ENCODE peak calls at places on chromosomes 2 and 18, in six cellular contexts. T, N, H, P, C and W are unnamed samples. For H3K27me3, the result is how much of the 10 kb centered on the place peaks cover.

GRCh38 chr2:182970486-182970885 is 67.8 kb downstream of the NCKAP1 start:
- DNase-seq in P (no peak), N (no peak), T (no peak), H (no peak), C (no peak), W (no peak)

GRCh38 chr2:9373047-9373446 is 50.3 kb downstream of the ITGB1BP1 start:
- DNase-seq in N (no peak), T (no peak), C (no peak), P (no peak), H (no peak), W (no peak)

GRCh38 chr18:75207298-75208054 is 1.5 kb downstream of the PTGR3 start:
- DNase-seq in P (no peak), C (no peak), T (peak), N (peak), H (no peak), W (no peak)

GRCh38 chr18:21191596-21192307 is 50.3 kb upstream of the GREB1L start:
- DNase-seq in C (peak), H (no peak), T (peak), N (peak), P (peak), W (no peak)

GRCh38 chr18:79881695-79882094 is 69.8 kb downstream of the SLC66A2 start:
- DNase-seq in H (no peak), P (no peak), T (no peak), N (no peak), C (no peak), W (no peak)

GRCh38 chr2:1455466-1455865 is 42.2 kb downstream of the TPO start:
- DNase-seq in H (no peak), P (no peak), C (no peak), N (no peak), T (no peak), W (no peak)

GRCh38 chr18:75290737-75291358 is 80.3 kb downstream of the TSHZ1 start:
- DNase-seq in T (no peak), P (no peak), H (no peak), N (no peak), C (no peak), W (no peak)

GRCh38 chr2:168086805-168087204 is 160.6 kb downstream of the STK39 start:
- DNase-seq in P (no peak), H (no peak), T (no peak), C (no peak), N (no peak), W (no peak)

GRCh38 chr2:162111958-162112850 is 38.2 kb upstream of the DPP4 start:
- DNase-seq in N (no peak), P (no peak), T (no peak), C (no peak), H (no peak), W (no peak)

GRCh38 chr2:184599054-184599874 is 935 bp downstream of the ZNF804A start:
- DNase-seq in N (peak), T (peak), P (no peak), C (no peak), H (no peak), W (no peak)

GRCh38 chr2:40400336-40400953 is 51.4 kb downstream of the SLC8A1 start:
- DNase-seq in H (no peak), T (no peak), N (no peak), C (no peak), P (no peak), W (no peak)

GRCh38 chr2:6418316-6418715 is 447.4 kb downstream of the CMPK2 start:
- DNase-seq in T (no peak), N (no peak), P (no peak), C (no peak), H (no peak), W (no peak)

GRCh38 chr2:171272039-171272438 is 111.3 kb upstream of the TLK1 start:
- DNase-seq in N (peak), H (no peak), P (no peak), T (peak), C (peak), W (no peak)

GRCh38 chr18:3207565-3207964 is 12.2 kb downstream of the MYOM1 start:
- DNase-seq in T (no peak), H (no peak), P (no peak), N (peak), C (no peak), W (no peak)

GRCh38 chr2:143128681-143129580 is at the start of gene ARHGAP15:
- DNase-seq in H (peak), P (no peak), N (no peak), C (peak), T (no peak), W (peak)

GRCh38 chr2:26488463-26489212 is 10.7 kb upstream of the OTOF start:
- DNase-seq in H (no peak), N (no peak), P (no peak), T (no peak), C (no peak), W (no peak)

GRCh38 chr2:10716581-10716980 is 4.8 kb upstream of the ATP6V1C2 start:
- DNase-seq in N (no peak), H (no peak), T (no peak), C (no peak), P (no peak), W (no peak)

GRCh38 chr2:45885111-45885685 is 233.7 kb downstream of the PRKCE start:
- DNase-seq in N (no peak), T (peak), H (no peak), C (no peak), P (no peak), W (no peak)

GRCh38 chr2:74221604-74222299 is 23.3 kb downstream of the MTHFD2 start:
- DNase-seq in T (no peak), N (no peak), H (no peak), P (no peak), C (no peak), W (no peak)

GRCh38 chr18:13621446-13621849 is 104.9 kb downstream of the FAM210A start:
- DNase-seq in H (no peak), P (no peak), N (no peak), T (no peak), C (no peak), W (no peak)

GRCh38 chr18:49020621-49021021 is 69.9 kb upstream of the SMAD7 start:
- DNase-seq in T (peak), H (no peak), P (no peak), C (peak), N (no peak), W (no peak)

GRCh38 chr2:58289029-58289428 is 47.9 kb upstream of the FANCL start:
- DNase-seq in T (no peak), C (no peak), H (no peak), P (no peak), N (peak), W (no peak)

GRCh38 chr2:231017250-231017636 is 20.1 kb upstream of the C2orf72 start:
- DNase-seq in N (no peak), H (no peak), P (no peak), C (no peak), T (no peak), W (no peak)

GRCh38 chr18:41096504-41096903 is 858.5 kb upstream of the PIK3C3 start:
- DNase-seq in T (peak), C (no peak), N (peak), P (peak), H (no peak), W (no peak)

GRCh38 chr2:226791487-226792081 is 8.0 kb downstream of the IRS1 start:
- DNase-seq in T (peak), N (peak), C (peak), H (peak), P (peak), W (peak)

GRCh38 chr2:237452846-237453245 is 34.2 kb upstream of the MLPH start:
- DNase-seq in T (no peak), H (no peak), C (no peak), N (no peak), P (no peak), W (no peak)
- H3K27me3 ChIP-seq in T (under half), H (under half), C (under half), N (under half), P (under half), W (under half)

GRCh38 chr2:11824901-11825592 is 78.6 kb downstream of the LPIN1 start:
- DNase-seq in N (no peak), C (no peak), H (no peak), P (no peak), T (no peak), W (no peak)
- H3K4me3 ChIP-seq in N (no peak), C (no peak), H (no peak), P (no peak), T (no peak), W (no peak)

GRCh38 chr2:95305341-95306058 is 8.4 kb downstream of the KCNIP3 start:
- DNase-seq in T (peak), H (no peak), N (no peak), P (no peak), C (peak), W (no peak)
- H3K27ac ChIP-seq in T (no peak), H (no peak), N (no peak), P (no peak), C (no peak), W (no peak)

GRCh38 chr2:85959191-85959590 is 70.4 kb upstream of the ST3GAL5 start:
- DNase-seq in T (no peak), N (no peak), H (no peak), C (no peak), P (no peak), W (no peak)
- H3K27me3 ChIP-seq in T (under half), N (under half), H (under half), C (under half), P (under half), W (under half)